ENCODE peak calls at places on chromosomes 13 and 19, in nine cellular contexts. One of them, this sample, is unnamed.

GRCh38 chr13:74767031-74767430 is 632.8 kb upstream of the KLF12 start:
- DNase-seq in type B pancreatic cell: no peak
- DNase-seq in stimulated activated naive CD8-positive, alpha-beta T cell treated with anti-CD3 and anti-CD28 coated beads, Interleukin-15, Interleukin-2, amounts not matched to agents 100 U/mL and 50 U/mL, for 24 hours: no peak
- DNase-seq in iris pigment epithelial cell: peak
- DNase-seq in left lung: no peak
- DNase-seq in lower leg skin: no peak
- DNase-seq in COR-L47: no peak
- DNase-seq in substantia nigra: no peak
- DNase-seq in activated CD4-positive, alpha-beta T cell treated with anti-CD3 and anti-CD28 coated beads for 36 hours: no peak
- DNase-seq in this sample: peak

GRCh38 chr13:74695021-74695800 is 561.0 kb upstream of the KLF12 start:
- DNase-seq in lower leg skin: no peak
- DNase-seq in COR-L47: no peak
- DNase-seq in substantia nigra: no peak
- DNase-seq in stimulated activated naive CD8-positive, alpha-beta T cell treated with anti-CD3 and anti-CD28 coated beads, Interleukin-15, Interleukin-2, amounts not matched to agents 100 U/mL and 50 U/mL, for 24 hours: no peak
- DNase-seq in left lung: no peak
- DNase-seq in iris pigment epithelial cell: peak
- DNase-seq in activated CD4-positive, alpha-beta T cell treated with anti-CD3 and anti-CD28 coated beads for 36 hours: no peak
- DNase-seq in type B pancreatic cell: no peak
- DNase-seq in this sample: no peak

GRCh38 chr13:110119943-110120905 is 186.7 kb downstream of the COL4A1 start:
- DNase-seq in type B pancreatic cell: no peak
- DNase-seq in lower leg skin: no peak
- DNase-seq in iris pigment epithelial cell: peak
- DNase-seq in stimulated activated naive CD8-positive, alpha-beta T cell treated with anti-CD3 and anti-CD28 coated beads, Interleukin-15, Interleukin-2, amounts not matched to agents 100 U/mL and 50 U/mL, for 24 hours: no peak
- DNase-seq in left lung: no peak
- DNase-seq in COR-L47: no peak
- DNase-seq in activated CD4-positive, alpha-beta T cell treated with anti-CD3 and anti-CD28 coated beads for 36 hours: no peak
- DNase-seq in substantia nigra: no peak
- DNase-seq in this sample: peak

GRCh38 chr19:55117063-55117635 is 288 bp downstream of the PPP1R12C start:
- DNase-seq in lower leg skin: peak
- DNase-seq in activated CD4-positive, alpha-beta T cell treated with anti-CD3 and anti-CD28 coated beads for 36 hours: peak
- DNase-seq in stimulated activated naive CD8-positive, alpha-beta T cell treated with anti-CD3 and anti-CD28 coated beads, Interleukin-15, Interleukin-2, amounts not matched to agents 100 U/mL and 50 U/mL, for 24 hours: peak
- DNase-seq in COR-L47: no peak
- DNase-seq in iris pigment epithelial cell: no peak
- DNase-seq in left lung: no peak
- DNase-seq in substantia nigra: peak
- DNase-seq in type B pancreatic cell: no peak
- DNase-seq in this sample: peak

GRCh38 chr13:91347996-91348905 is 764 bp downstream of the MIR17HG start:
- DNase-seq in iris pigment epithelial cell: peak
- DNase-seq in left lung: peak
- DNase-seq in COR-L47: no peak
- DNase-seq in substantia nigra: no peak
- DNase-seq in stimulated activated naive CD8-positive, alpha-beta T cell treated with anti-CD3 and anti-CD28 coated beads, Interleukin-15, Interleukin-2, amounts not matched to agents 100 U/mL and 50 U/mL, for 24 hours: peak
- DNase-seq in type B pancreatic cell: peak
- DNase-seq in lower leg skin: peak
- DNase-seq in activated CD4-positive, alpha-beta T cell treated with anti-CD3 and anti-CD28 coated beads for 36 hours: peak
- DNase-seq in this sample: peak

GRCh38 chr13:25286308-25286968 is 850 bp downstream of the MTMR6 start:
- DNase-seq in activated CD4-positive, alpha-beta T cell treated with anti-CD3 and anti-CD28 coated beads for 36 hours: peak
- DNase-seq in stimulated activated naive CD8-positive, alpha-beta T cell treated with anti-CD3 and anti-CD28 coated beads, Interleukin-15, Interleukin-2, amounts not matched to agents 100 U/mL and 50 U/mL, for 24 hours: peak
- DNase-seq in type B pancreatic cell: no peak
- DNase-seq in substantia nigra: no peak
- DNase-seq in COR-L47: no peak
- DNase-seq in left lung: peak
- DNase-seq in iris pigment epithelial cell: peak
- DNase-seq in lower leg skin: no peak
- DNase-seq in this sample: peak

GRCh38 chr13:36904219-36904618 is 15.8 kb downstream of the SMAD9 start:
- DNase-seq in activated CD4-positive, alpha-beta T cell treated with anti-CD3 and anti-CD28 coated beads for 36 hours: no peak
- DNase-seq in stimulated activated naive CD8-positive, alpha-beta T cell treated with anti-CD3 and anti-CD28 coated beads, Interleukin-15, Interleukin-2, amounts not matched to agents 100 U/mL and 50 U/mL, for 24 hours: no peak
- DNase-seq in left lung: no peak
- DNase-seq in substantia nigra: no peak
- DNase-seq in COR-L47: peak
- DNase-seq in iris pigment epithelial cell: no peak
- DNase-seq in lower leg skin: no peak
- DNase-seq in type B pancreatic cell: no peak
- DNase-seq in this sample: no peak

GRCh38 chr19:17829855-17830566 is 8.7 kb upstream of the INSL3 start:
- DNase-seq in substantia nigra: no peak
- DNase-seq in lower leg skin: no peak
- DNase-seq in activated CD4-positive, alpha-beta T cell treated with anti-CD3 and anti-CD28 coated beads for 36 hours: no peak
- DNase-seq in COR-L47: no peak
- DNase-seq in iris pigment epithelial cell: peak
- DNase-seq in stimulated activated naive CD8-positive, alpha-beta T cell treated with anti-CD3 and anti-CD28 coated beads, Interleukin-15, Interleukin-2, amounts not matched to agents 100 U/mL and 50 U/mL, for 24 hours: no peak
- DNase-seq in left lung: no peak
- DNase-seq in type B pancreatic cell: no peak
- DNase-seq in this sample: no peak

GRCh38 chr13:58313219-58313618 is 681.7 kb downstream of the PCDH17 start:
- DNase-seq in type B pancreatic cell: no peak
- DNase-seq in left lung: no peak
- DNase-seq in substantia nigra: no peak
- DNase-seq in stimulated activated naive CD8-positive, alpha-beta T cell treated with anti-CD3 and anti-CD28 coated beads, Interleukin-15, Interleukin-2, amounts not matched to agents 100 U/mL and 50 U/mL, for 24 hours: no peak
- DNase-seq in activated CD4-positive, alpha-beta T cell treated with anti-CD3 and anti-CD28 coated beads for 36 hours: no peak
- DNase-seq in COR-L47: no peak
- DNase-seq in lower leg skin: no peak
- DNase-seq in iris pigment epithelial cell: no peak
- DNase-seq in this sample: no peak

GRCh38 chr13:49046534-49046933 is 70.8 kb downstream of the FNDC3A start:
- DNase-seq in COR-L47: no peak
- DNase-seq in activated CD4-positive, alpha-beta T cell treated with anti-CD3 and anti-CD28 coated beads for 36 hours: no peak
- DNase-seq in lower leg skin: no peak
- DNase-seq in type B pancreatic cell: no peak
- DNase-seq in left lung: no peak
- DNase-seq in iris pigment epithelial cell: peak
- DNase-seq in stimulated activated naive CD8-positive, alpha-beta T cell treated with anti-CD3 and anti-CD28 coated beads, Interleukin-15, Interleukin-2, amounts not matched to agents 100 U/mL and 50 U/mL, for 24 hours: no peak
- DNase-seq in substantia nigra: no peak
- DNase-seq in this sample: no peak

GRCh38 chr13:73220966-73221720 is 162.3 kb downstream of the KLF5 start:
- DNase-seq in activated CD4-positive, alpha-beta T cell treated with anti-CD3 and anti-CD28 coated beads for 36 hours: no peak
- DNase-seq in left lung: no peak
- DNase-seq in lower leg skin: no peak
- DNase-seq in substantia nigra: no peak
- DNase-seq in type B pancreatic cell: no peak
- DNase-seq in stimulated activated naive CD8-positive, alpha-beta T cell treated with anti-CD3 and anti-CD28 coated beads, Interleukin-15, Interleukin-2, amounts not matched to agents 100 U/mL and 50 U/mL, for 24 hours: no peak
- DNase-seq in COR-L47: no peak
- DNase-seq in iris pigment epithelial cell: peak
- DNase-seq in this sample: peak

GRCh38 chr19:55467236-55468053 is 2.9 kb upstream of the C19orf85 start:
- DNase-seq in iris pigment epithelial cell: peak
- DNase-seq in stimulated activated naive CD8-positive, alpha-beta T cell treated with anti-CD3 and anti-CD28 coated beads, Interleukin-15, Interleukin-2, amounts not matched to agents 100 U/mL and 50 U/mL, for 24 hours: peak
- DNase-seq in type B pancreatic cell: peak
- DNase-seq in lower leg skin: no peak
- DNase-seq in activated CD4-positive, alpha-beta T cell treated with anti-CD3 and anti-CD28 coated beads for 36 hours: peak
- DNase-seq in left lung: no peak
- DNase-seq in substantia nigra: peak
- DNase-seq in COR-L47: no peak
- DNase-seq in this sample: peak

GRCh38 chr19:5705552-5705951 is 14.4 kb downstream of the LONP1 start:
- DNase-seq in substantia nigra: no peak
- DNase-seq in iris pigment epithelial cell: no peak
- DNase-seq in activated CD4-positive, alpha-beta T cell treated with anti-CD3 and anti-CD28 coated beads for 36 hours: no peak
- DNase-seq in left lung: no peak
- DNase-seq in lower leg skin: no peak
- DNase-seq in type B pancreatic cell: no peak
- DNase-seq in COR-L47: no peak
- DNase-seq in stimulated activated naive CD8-positive, alpha-beta T cell treated with anti-CD3 and anti-CD28 coated beads, Interleukin-15, Interleukin-2, amounts not matched to agents 100 U/mL and 50 U/mL, for 24 hours: no peak
- DNase-seq in this sample: no peak

GRCh38 chr19:46860125-46860845 is 512 bp upstream of the ARHGAP35 start:
- DNase-seq in iris pigment epithelial cell: peak
- DNase-seq in type B pancreatic cell: peak
- DNase-seq in lower leg skin: peak
- DNase-seq in left lung: peak
- DNase-seq in COR-L47: peak
- DNase-seq in substantia nigra: peak
- DNase-seq in activated CD4-positive, alpha-beta T cell treated with anti-CD3 and anti-CD28 coated beads for 36 hours: peak
- DNase-seq in stimulated activated naive CD8-positive, alpha-beta T cell treated with anti-CD3 and anti-CD28 coated beads, Interleukin-15, Interleukin-2, amounts not matched to agents 100 U/mL and 50 U/mL, for 24 hours: peak
- DNase-seq in this sample: peak

GRCh38 chr19:54411033-54411432 is 4.2 kb upstream of the TTYH1 start:
- DNase-seq in type B pancreatic cell: no peak
- DNase-seq in iris pigment epithelial cell: no peak
- DNase-seq in activated CD4-positive, alpha-beta T cell treated with anti-CD3 and anti-CD28 coated beads for 36 hours: no peak
- DNase-seq in stimulated activated naive CD8-positive, alpha-beta T cell treated with anti-CD3 and anti-CD28 coated beads, Interleukin-15, Interleukin-2, amounts not matched to agents 100 U/mL and 50 U/mL, for 24 hours: no peak
- DNase-seq in left lung: no peak
- DNase-seq in lower leg skin: no peak
- DNase-seq in COR-L47: no peak
- DNase-seq in substantia nigra: no peak
- DNase-seq in this sample: no peak

GRCh38 chr19:32012206-32012605 is 333.2 kb upstream of the ZNF507 start:
- DNase-seq in type B pancreatic cell: no peak
- DNase-seq in left lung: no peak
- DNase-seq in lower leg skin: no peak
- DNase-seq in iris pigment epithelial cell: no peak
- DNase-seq in activated CD4-positive, alpha-beta T cell treated with anti-CD3 and anti-CD28 coated beads for 36 hours: no peak
- DNase-seq in substantia nigra: no peak
- DNase-seq in COR-L47: no peak
- DNase-seq in stimulated activated naive CD8-positive, alpha-beta T cell treated with anti-CD3 and anti-CD28 coated beads, Interleukin-15, Interleukin-2, amounts not matched to agents 100 U/mL and 50 U/mL, for 24 hours: no peak
- DNase-seq in this sample: no peak

GRCh38 chr19:41563847-41564514 is 12.0 kb upstream of the CEACAM21 start:
- DNase-seq in type B pancreatic cell: no peak
- DNase-seq in substantia nigra: no peak
- DNase-seq in left lung: no peak
- DNase-seq in lower leg skin: no peak
- DNase-seq in COR-L47: peak
- DNase-seq in stimulated activated naive CD8-positive, alpha-beta T cell treated with anti-CD3 and anti-CD28 coated beads, Interleukin-15, Interleukin-2, amounts not matched to agents 100 U/mL and 50 U/mL, for 24 hours: peak
- DNase-seq in iris pigment epithelial cell: no peak
- DNase-seq in activated CD4-positive, alpha-beta T cell treated with anti-CD3 and anti-CD28 coated beads for 36 hours: peak
- DNase-seq in this sample: no peak

GRCh38 chr13:30191491-30192100 is 115.8 kb downstream of the KATNAL1 start:
- DNase-seq in iris pigment epithelial cell: peak
- DNase-seq in COR-L47: no peak
- DNase-seq in activated CD4-positive, alpha-beta T cell treated with anti-CD3 and anti-CD28 coated beads for 36 hours: no peak
- DNase-seq in lower leg skin: no peak
- DNase-seq in type B pancreatic cell: no peak
- DNase-seq in left lung: no peak
- DNase-seq in stimulated activated naive CD8-positive, alpha-beta T cell treated with anti-CD3 and anti-CD28 coated beads, Interleukin-15, Interleukin-2, amounts not matched to agents 100 U/mL and 50 U/mL, for 24 hours: no peak
- DNase-seq in substantia nigra: no peak
- DNase-seq in this sample: peak

GRCh38 chr19:29687897-29688728 is 22.9 kb downstream of the PLEKHF1 start:
- DNase-seq in lower leg skin: no peak
- DNase-seq in substantia nigra: no peak
- DNase-seq in activated CD4-positive, alpha-beta T cell treated with anti-CD3 and anti-CD28 coated beads for 36 hours: no peak
- DNase-seq in left lung: no peak
- DNase-seq in iris pigment epithelial cell: peak
- DNase-seq in COR-L47: no peak
- DNase-seq in type B pancreatic cell: no peak
- DNase-seq in stimulated activated naive CD8-positive, alpha-beta T cell treated with anti-CD3 and anti-CD28 coated beads, Interleukin-15, Interleukin-2, amounts not matched to agents 100 U/mL and 50 U/mL, for 24 hours: no peak
- DNase-seq in this sample: peak

GRCh38 chr19:3338541-3339181 is 27.7 kb upstream of the NFIC start:
- DNase-seq in left lung: peak
- DNase-seq in stimulated activated naive CD8-positive, alpha-beta T cell treated with anti-CD3 and anti-CD28 coated beads, Interleukin-15, Interleukin-2, amounts not matched to agents 100 U/mL and 50 U/mL, for 24 hours: peak
- DNase-seq in substantia nigra: no peak
- DNase-seq in lower leg skin: peak
- DNase-seq in iris pigment epithelial cell: no peak
- DNase-seq in activated CD4-positive, alpha-beta T cell treated with anti-CD3 and anti-CD28 coated beads for 36 hours: peak
- DNase-seq in type B pancreatic cell: no peak
- DNase-seq in COR-L47: peak
- DNase-seq in this sample: no peak

GRCh38 chr13:19818223-19818842 is 35.6 kb upstream of the PSPC1 start:
- DNase-seq in iris pigment epithelial cell: peak
- DNase-seq in type B pancreatic cell: peak
- DNase-seq in left lung: peak
- DNase-seq in substantia nigra: no peak
- DNase-seq in COR-L47: no peak
- DNase-seq in activated CD4-positive, alpha-beta T cell treated with anti-CD3 and anti-CD28 coated beads for 36 hours: peak
- DNase-seq in stimulated activated naive CD8-positive, alpha-beta T cell treated with anti-CD3 and anti-CD28 coated beads, Interleukin-15, Interleukin-2, amounts not matched to agents 100 U/mL and 50 U/mL, for 24 hours: peak
- DNase-seq in lower leg skin: peak
- DNase-seq in this sample: peak

GRCh38 chr13:79589605-79590511 is 108.9 kb downstream of the NDFIP2 start:
- DNase-seq in type B pancreatic cell: no peak
- DNase-seq in activated CD4-positive, alpha-beta T cell treated with anti-CD3 and anti-CD28 coated beads for 36 hours: no peak
- DNase-seq in stimulated activated naive CD8-positive, alpha-beta T cell treated with anti-CD3 and anti-CD28 coated beads, Interleukin-15, Interleukin-2, amounts not matched to agents 100 U/mL and 50 U/mL, for 24 hours: no peak
- DNase-seq in iris pigment epithelial cell: no peak
- DNase-seq in lower leg skin: no peak
- DNase-seq in COR-L47: no peak
- DNase-seq in substantia nigra: no peak
- DNase-seq in left lung: no peak
- DNase-seq in this sample: no peak

GRCh38 chr19:11699931-11700794 is 38.6 kb downstream of the ZNF823 start:
- DNase-seq in type B pancreatic cell: no peak
- DNase-seq in activated CD4-positive, alpha-beta T cell treated with anti-CD3 and anti-CD28 coated beads for 36 hours: no peak
- DNase-seq in substantia nigra: no peak
- DNase-seq in COR-L47: peak
- DNase-seq in iris pigment epithelial cell: peak
- DNase-seq in stimulated activated naive CD8-positive, alpha-beta T cell treated with anti-CD3 and anti-CD28 coated beads, Interleukin-15, Interleukin-2, amounts not matched to agents 100 U/mL and 50 U/mL, for 24 hours: peak
- DNase-seq in left lung: no peak
- DNase-seq in lower leg skin: no peak
- DNase-seq in this sample: peak

GRCh38 chr13:106376411-106377112 is 158.9 kb downstream of the EFNB2 start:
- DNase-seq in stimulated activated naive CD8-positive, alpha-beta T cell treated with anti-CD3 and anti-CD28 coated beads, Interleukin-15, Interleukin-2, amounts not matched to agents 100 U/mL and 50 U/mL, for 24 hours: peak
- DNase-seq in type B pancreatic cell: no peak
- DNase-seq in left lung: peak
- DNase-seq in iris pigment epithelial cell: peak
- DNase-seq in activated CD4-positive, alpha-beta T cell treated with anti-CD3 and anti-CD28 coated beads for 36 hours: peak
- DNase-seq in lower leg skin: no peak
- DNase-seq in substantia nigra: no peak
- DNase-seq in COR-L47: no peak
- DNase-seq in this sample: peak

GRCh38 chr19:47443331-47443730 is 24.0 kb upstream of the MEIS3 start:
- DNase-seq in left lung: no peak
- DNase-seq in type B pancreatic cell: no peak
- DNase-seq in iris pigment epithelial cell: no peak
- DNase-seq in COR-L47: no peak
- DNase-seq in activated CD4-positive, alpha-beta T cell treated with anti-CD3 and anti-CD28 coated beads for 36 hours: no peak
- DNase-seq in lower leg skin: no peak
- DNase-seq in substantia nigra: no peak
- DNase-seq in stimulated activated naive CD8-positive, alpha-beta T cell treated with anti-CD3 and anti-CD28 coated beads, Interleukin-15, Interleukin-2, amounts not matched to agents 100 U/mL and 50 U/mL, for 24 hours: no peak
- DNase-seq in this sample: no peak

GRCh38 chr13:96824110-96824509 is 170.2 kb downstream of the OXGR1 start:
- DNase-seq in iris pigment epithelial cell: no peak
- DNase-seq in lower leg skin: no peak
- DNase-seq in activated CD4-positive, alpha-beta T cell treated with anti-CD3 and anti-CD28 coated beads for 36 hours: no peak
- DNase-seq in left lung: no peak
- DNase-seq in substantia nigra: no peak
- DNase-seq in COR-L47: no peak
- DNase-seq in type B pancreatic cell: no peak
- DNase-seq in stimulated activated naive CD8-positive, alpha-beta T cell treated with anti-CD3 and anti-CD28 coated beads, Interleukin-15, Interleukin-2, amounts not matched to agents 100 U/mL and 50 U/mL, for 24 hours: no peak
- DNase-seq in this sample: no peak

GRCh38 chr19:19966862-19967261 is 66.1 kb downstream of the ZNF93 start:
- DNase-seq in activated CD4-positive, alpha-beta T cell treated with anti-CD3 and anti-CD28 coated beads for 36 hours: no peak
- DNase-seq in iris pigment epithelial cell: no peak
- DNase-seq in left lung: no peak
- DNase-seq in substantia nigra: no peak
- DNase-seq in stimulated activated naive CD8-positive, alpha-beta T cell treated with anti-CD3 and anti-CD28 coated beads, Interleukin-15, Interleukin-2, amounts not matched to agents 100 U/mL and 50 U/mL, for 24 hours: no peak
- DNase-seq in type B pancreatic cell: no peak
- DNase-seq in COR-L47: no peak
- DNase-seq in lower leg skin: no peak
- DNase-seq in this sample: no peak

GRCh38 chr13:78161266-78161665 is 242.6 kb upstream of the EDNRB start:
- DNase-seq in left lung: no peak
- DNase-seq in activated CD4-positive, alpha-beta T cell treated with anti-CD3 and anti-CD28 coated beads for 36 hours: no peak
- DNase-seq in COR-L47: no peak
- DNase-seq in type B pancreatic cell: no peak
- DNase-seq in lower leg skin: no peak
- DNase-seq in substantia nigra: no peak
- DNase-seq in iris pigment epithelial cell: no peak
- DNase-seq in stimulated activated naive CD8-positive, alpha-beta T cell treated with anti-CD3 and anti-CD28 coated beads, Interleukin-15, Interleukin-2, amounts not matched to agents 100 U/mL and 50 U/mL, for 24 hours: no peak
- DNase-seq in this sample: no peak

GRCh38 chr13:79782541-79783216 is 301.7 kb downstream of the NDFIP2 start:
- DNase-seq in COR-L47: peak
- DNase-seq in substantia nigra: no peak
- DNase-seq in left lung: peak
- DNase-seq in activated CD4-positive, alpha-beta T cell treated with anti-CD3 and anti-CD28 coated beads for 36 hours: no peak
- DNase-seq in type B pancreatic cell: no peak
- DNase-seq in stimulated activated naive CD8-positive, alpha-beta T cell treated with anti-CD3 and anti-CD28 coated beads, Interleukin-15, Interleukin-2, amounts not matched to agents 100 U/mL and 50 U/mL, for 24 hours: no peak
- DNase-seq in lower leg skin: no peak
- DNase-seq in iris pigment epithelial cell: peak
- DNase-seq in this sample: peak

GRCh38 chr13:40232321-40232720 is 434.1 kb downstream of the FOXO1 start:
- DNase-seq in type B pancreatic cell: no peak
- DNase-seq in stimulated activated naive CD8-positive, alpha-beta T cell treated with anti-CD3 and anti-CD28 coated beads, Interleukin-15, Interleukin-2, amounts not matched to agents 100 U/mL and 50 U/mL, for 24 hours: no peak
- DNase-seq in COR-L47: no peak
- DNase-seq in iris pigment epithelial cell: no peak
- DNase-seq in activated CD4-positive, alpha-beta T cell treated with anti-CD3 and anti-CD28 coated beads for 36 hours: no peak
- DNase-seq in lower leg skin: no peak
- DNase-seq in left lung: no peak
- DNase-seq in substantia nigra: no peak
- DNase-seq in this sample: no peak

GRCh38 chr13:66675620-66676019 is 554.5 kb downstream of the PCDH9 start:
- DNase-seq in substantia nigra: no peak
- DNase-seq in COR-L47: no peak
- DNase-seq in lower leg skin: no peak
- DNase-seq in type B pancreatic cell: no peak
- DNase-seq in left lung: no peak
- DNase-seq in activated CD4-positive, alpha-beta T cell treated with anti-CD3 and anti-CD28 coated beads for 36 hours: no peak
- DNase-seq in stimulated activated naive CD8-positive, alpha-beta T cell treated with anti-CD3 and anti-CD28 coated beads, Interleukin-15, Interleukin-2, amounts not matched to agents 100 U/mL and 50 U/mL, for 24 hours: no peak
- DNase-seq in iris pigment epithelial cell: peak
- DNase-seq in this sample: no peak

This sample was measured in ELR.